ENCODE peak calls at places on chromosomes 1 and 21, in ten cellular contexts. I is GDM1; R is GM10248; K is effector memory CD8-positive, alpha-beta T cell; D is activated CD4-positive, CD25-positive, alpha-beta regulatory T cell treated with anti-CD3 and anti-CD28 coated beads, Interleukin-2, amount 50 U/mL, for 16 hours; P is NCI-H774; Y is EH; W is naive thymus-derived CD8-positive, alpha-beta T cell; U is H1; C is Karpas-422. L is an unnamed sample.

GRCh38 chr1:177082855-177083741 is 81.4 kb downstream of the ASTN1 start:
- DNase-seq in U (no peak), I (no peak), Y (peak), P (no peak), K (no peak), C (no peak), W (no peak), D (no peak), R (no peak), L (peak)

GRCh38 chr1:95257758-95258157 is 23.7 kb downstream of the RWDD3 start:
- DNase-seq in D (no peak), K (no peak), I (no peak), C (no peak), R (no peak), U (no peak), P (no peak), W (no peak), Y (no peak), L (no peak)

GRCh38 chr1:101066260-101066936 is 40.8 kb upstream of the DPH5 start:
- DNase-seq in Y (no peak), P (no peak), D (no peak), W (no peak), I (no peak), K (no peak), U (no peak), C (no peak), R (no peak), L (no peak)

GRCh38 chr1:17627239-17628052 is 87.9 kb downstream of the ARHGEF10L start:
- DNase-seq in Y (no peak), W (no peak), U (no peak), K (no peak), C (no peak), D (no peak), R (no peak), I (no peak), P (no peak), L (no peak)

GRCh38 chr1:91791103-91791502 is 94.8 kb downstream of the TGFBR3 start:
- DNase-seq in U (no peak), Y (no peak), P (peak), I (no peak), K (no peak), C (no peak), D (no peak), R (no peak), W (no peak), L (no peak)

GRCh38 chr1:8333246-8333987 is 15.5 kb downstream of the SLC45A1 start:
- DNase-seq in P (no peak), C (no peak), W (no peak), D (no peak), Y (no peak), U (no peak), K (no peak), R (no peak), I (no peak), L (no peak)

GRCh38 chr1:81452693-81453344 is 347.9 kb upstream of the ADGRL2 start:
- DNase-seq in C (no peak), Y (no peak), D (no peak), R (no peak), K (no peak), P (no peak), U (no peak), I (no peak), W (no peak), L (no peak)

GRCh38 chr1:34970829-34971228 is 14.3 kb downstream of the TMEM35B start:
- DNase-seq in P (peak), I (no peak), C (no peak), R (no peak), W (no peak), D (no peak), Y (no peak), K (no peak), U (no peak), L (no peak)

GRCh38 chr1:47208374-47208850 is 18.6 kb upstream of the PDZK1IP1 start:
- DNase-seq in W (no peak), U (no peak), I (no peak), K (no peak), R (no peak), D (no peak), C (no peak), Y (no peak), P (no peak), L (no peak)

GRCh38 chr1:207245124-207245523 is 76.4 kb upstream of the CD55 start:
- DNase-seq in C (no peak), R (no peak), W (no peak), Y (no peak), P (no peak), I (no peak), U (no peak), K (no peak), D (no peak), L (no peak)

GRCh38 chr1:210321131-210321530 is 7.6 kb upstream of the HHAT start:
- DNase-seq in I (no peak), C (no peak), R (no peak), K (no peak), W (no peak), P (no peak), D (no peak), Y (no peak), U (no peak), L (peak)

GRCh38 chr1:221093903-221094865 is 214.9 kb downstream of the HLX start:
- DNase-seq in K (no peak), P (no peak), U (no peak), R (no peak), C (peak), W (no peak), D (no peak), Y (peak), I (no peak), L (peak)

GRCh38 chr1:216960716-216961115 is 237.5 kb upstream of the ESRRG start:
- DNase-seq in Y (no peak), P (no peak), W (no peak), K (no peak), C (no peak), D (no peak), U (no peak), R (no peak), I (no peak), L (no peak)

GRCh38 chr1:226816585-226816984 is 53.8 kb upstream of the PSEN2 start:
- DNase-seq in U (no peak), P (no peak), W (no peak), I (no peak), D (no peak), K (no peak), Y (peak), C (no peak), R (no peak), L (peak)

GRCh38 chr1:151790940-151791651 is 796 bp upstream of the TDRKH start:
- DNase-seq in Y (peak), W (no peak), C (no peak), K (no peak), P (no peak), D (no peak), I (no peak), R (no peak), U (no peak), L (peak)

GRCh38 chr1:222815367-222815765 is 527 bp downstream of the DISP1 start:
- DNase-seq in C (no peak), W (peak), K (no peak), P (peak), U (no peak), I (no peak), R (no peak), Y (peak), D (peak), L (peak)

GRCh38 chr21:46326110-46326703 is 2.3 kb downstream of the PCNT start:
- DNase-seq in C (no peak), D (no peak), W (no peak), Y (no peak), R (no peak), K (no peak), I (no peak), U (no peak), P (no peak), L (no peak)

GRCh38 chr21:43903451-43904091 is 38.5 kb downstream of the AGPAT3 start:
- DNase-seq in R (no peak), I (no peak), D (no peak), U (no peak), Y (no peak), K (no peak), C (no peak), P (peak), W (peak), L (no peak)

GRCh38 chr1:205317311-205317917 is 4.1 kb downstream of the NUAK2 start:
- DNase-seq in U (no peak), P (peak), W (no peak), C (no peak), I (no peak), R (no peak), K (no peak), D (no peak), Y (peak), L (peak)

GRCh38 chr1:10906866-10907519 is 105.5 kb upstream of the TARDBP start:
- DNase-seq in P (no peak), U (no peak), K (no peak), Y (no peak), D (no peak), R (no peak), W (no peak), C (no peak), I (no peak), L (no peak)

GRCh38 chr1:197686231-197686630 is 89.0 kb downstream of the DENND1B start:
- DNase-seq in I (no peak), R (no peak), K (no peak), W (no peak), Y (no peak), C (no peak), D (no peak), U (no peak), P (no peak), L (no peak)

GRCh38 chr1:54904476-54905048 is 17.6 kb upstream of the DHCR24 start:
- DNase-seq in D (no peak), I (no peak), R (no peak), U (no peak), C (no peak), Y (peak), W (no peak), K (no peak), P (no peak), L (peak)

GRCh38 chr1:225877570-225877969 is 4.6 kb downstream of the TMEM63A start:
- DNase-seq in K (no peak), P (no peak), Y (peak), D (no peak), R (no peak), U (no peak), C (peak), W (no peak), I (peak), L (peak)

GRCh38 chr1:111813440-111814304 is 58.0 kb downstream of the DDX20 start:
- DNase-seq in Y (peak), W (no peak), I (no peak), U (no peak), P (no peak), R (no peak), D (no peak), C (peak), K (no peak), L (no peak)